ENCODE peak calls at places on chromosomes 13 and 19, in seven cellular contexts. W, U, G, S, B, Z and K are unnamed samples.

GRCh38 chr13:55893541-55893940 is 1247.2 kb upstream of the PRR20A start:
- DNase-seq in W (no peak), U (no peak), G (no peak), S (no peak), B (no peak), Z (no peak), K (peak; percentile 16)

GRCh38 chr19:55255618-55256423 is 3.0 kb downstream of the PPP6R1 start:
- DNase-seq in W (peak; percentile 53), U (peak; percentile 85), G (peak; percentile 95), S (no peak), B (no peak), Z (peak; percentile 33), K (peak; percentile 20)

GRCh38 chr13:74074723-74075122 is 59.5 kb downstream of the KLF12 start:
- DNase-seq in W (peak; percentile 17), U (no peak), G (peak; percentile 34), S (no peak), B (no peak), Z (no peak), K (peak; percentile 6)

GRCh38 chr19:6740589-6741348 is 1.3 kb downstream of the TRIP10 start:
- DNase-seq in W (no peak), U (no peak), G (peak; percentile 55), S (peak; percentile 78), B (peak; percentile 50), Z (peak; percentile 63), K (peak; percentile 40)

GRCh38 chr13:29384466-29384865 is 211.0 kb downstream of the SLC7A1 start:
- DNase-seq in W (no peak), U (no peak), G (no peak), S (peak; percentile 28), B (no peak), Z (no peak), K (no peak)

GRCh38 chr19:51386882-51387520 is 773 bp downstream of the LIM2 start:
- DNase-seq in W (no peak), U (no peak), G (no peak), S (no peak), B (no peak), Z (no peak), K (no peak)

GRCh38 chr19:36876993-36877938 is 26.6 kb downstream of the ZNF345 start:
- DNase-seq in W (no peak), U (no peak), G (no peak), S (no peak), B (no peak), Z (no peak), K (no peak)

GRCh38 chr19:45643927-45644771 is 5.0 kb upstream of the EML2 start:
- DNase-seq in W (no peak), U (no peak), G (no peak), S (no peak), B (no peak), Z (no peak), K (no peak)

GRCh38 chr19:1027020-1027952 is 878 bp downstream of the CNN2 start:
- DNase-seq in W (no peak), U (no peak), G (no peak), S (no peak), B (no peak), Z (no peak), K (peak; percentile 49)

GRCh38 chr13:33785384-33785783 is 32.6 kb upstream of the RFC3 start:
- DNase-seq in W (no peak), U (no peak), G (no peak), S (no peak), B (no peak), Z (no peak), K (no peak)

GRCh38 chr13:76350399-76350798 is 535.8 kb downstream of the KCTD12 start:
- DNase-seq in W (no peak), U (no peak), G (no peak), S (no peak), B (peak; percentile 22), Z (no peak), K (peak; percentile 47)

GRCh38 chr13:44819762-44820161 is 169.5 kb downstream of the NUFIP1 start:
- DNase-seq in W (no peak), U (no peak), G (no peak), S (no peak), B (no peak), Z (no peak), K (no peak)

GRCh38 chr13:112616586-112617381 is 28.8 kb upstream of the TUBGCP3 start:
- DNase-seq in W (peak; percentile 42), U (peak; percentile 33), G (peak; percentile 53), S (no peak), B (peak; percentile 49), Z (peak; percentile 32), K (peak; percentile 62)

GRCh38 chr19:28472843-28473242 is 740.1 kb downstream of the UQCRFS1 start:
- DNase-seq in W (no peak), U (no peak), G (no peak), S (peak; percentile 49), B (no peak), Z (no peak), K (no peak)

GRCh38 chr19:41872775-41873647 is 4.1 kb upstream of the CD79A start:
- DNase-seq in W (peak; percentile 59), U (peak; percentile 90), G (peak; percentile 75), S (peak; percentile 65), B (peak; percentile 86), Z (peak; percentile 79), K (peak; percentile 87)

GRCh38 chr13:74056829-74057564 is 77.2 kb downstream of the KLF12 start:
- DNase-seq in W (no peak), U (no peak), G (no peak), S (peak; percentile 86), B (no peak), Z (no peak), K (no peak)

GRCh38 chr19:50679177-50680125 is 30.2 kb downstream of the C19orf81 start:
- DNase-seq in W (peak; percentile 80), U (peak; percentile 98), G (peak; percentile 88), S (peak; percentile 78), B (peak; percentile 72), Z (peak; percentile 84), K (peak; percentile 64)

DNA sequence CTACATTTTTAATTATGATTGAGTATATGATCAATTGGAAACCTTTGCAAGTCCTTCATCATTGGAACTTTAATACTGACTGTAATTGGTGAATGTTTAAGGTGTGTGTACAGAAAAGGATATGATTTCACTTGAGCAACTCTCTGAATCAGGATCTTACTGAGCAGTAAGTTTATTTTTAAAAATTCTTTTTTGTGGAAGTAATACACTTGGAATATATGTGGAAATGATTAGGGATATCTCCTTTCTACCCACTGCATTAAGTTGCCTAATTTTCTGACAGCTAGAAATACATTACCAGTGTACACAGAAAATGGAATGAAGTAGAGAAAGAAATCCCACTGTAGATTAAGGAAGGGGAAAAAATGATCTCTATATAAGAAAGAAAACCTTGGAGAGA is 865.8 kb downstream of the PCDH9 start:
- DNase-seq in W (no peak), U (no peak), G (no peak), S (no peak), B (no peak), Z (no peak), K (no peak)
- TF ChIP-seq CTCF in W (no peak), U (no peak), G (no peak), S (no peak), B (no peak), Z (no peak), K (no peak)

DNA sequence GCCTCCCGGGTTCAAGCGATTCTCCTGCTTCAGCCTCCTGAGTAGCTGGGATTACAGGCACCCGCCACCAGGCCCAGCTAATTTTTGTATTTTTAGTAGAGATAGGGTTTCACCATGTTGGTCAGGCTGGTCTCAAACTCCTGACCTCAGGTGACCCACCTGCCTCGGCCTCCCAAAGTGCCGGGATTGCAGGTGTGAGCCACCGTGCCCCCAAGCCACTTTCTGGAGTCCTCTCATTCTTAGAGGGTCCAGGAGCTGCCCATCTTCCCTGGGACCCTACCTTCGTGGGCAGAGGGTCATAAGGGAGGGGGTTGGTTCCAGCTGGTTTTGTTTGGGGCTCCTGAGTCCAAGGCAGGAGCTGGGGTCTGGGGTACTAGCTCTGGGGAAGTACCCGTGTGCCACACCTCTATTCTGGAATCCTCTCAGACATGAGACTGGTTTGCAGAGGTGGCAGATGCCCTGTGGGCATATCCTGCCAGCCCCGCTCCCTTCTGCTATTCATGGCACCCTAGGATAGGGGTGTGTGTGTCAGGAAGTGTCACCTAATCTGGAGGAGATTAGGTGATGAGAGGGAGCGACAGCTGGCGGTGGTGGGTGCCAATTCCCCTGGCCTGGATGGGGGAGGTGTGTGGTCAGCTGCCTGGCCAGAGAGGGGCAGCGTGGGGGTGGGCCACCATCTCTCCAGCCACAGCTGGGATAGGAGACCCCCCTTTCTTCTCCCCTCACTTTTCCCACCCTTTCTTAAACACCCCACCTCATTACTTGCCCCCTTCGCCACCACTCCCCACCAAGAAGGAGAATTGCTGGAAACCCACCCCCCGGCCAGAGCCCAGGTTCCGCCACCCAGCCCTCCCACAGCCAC is 2.1 kb downstream of the PRMT1 start:
- DNase-seq in W (no peak), U (no peak), G (peak; percentile 32), S (peak; percentile 52), B (no peak), Z (no peak), K (no peak)
- TF ChIP-seq CTCF in W (no peak), U (no peak), G (no peak), S (no peak), B (no peak), Z (no peak), K (no peak)

GRCh38 chr19:48836089-48837017 is at the start of gene HSD17B14:
- DNase-seq in W (peak; percentile 11), U (no peak), G (peak; percentile 41), S (no peak), B (no peak), Z (peak; percentile 71), K (no peak)

GRCh38 chr19:48833977-48834376 is 2.3 kb downstream of the HSD17B14 start:
- DNase-seq in W (no peak), U (no peak), G (no peak), S (no peak), B (no peak), Z (no peak), K (no peak)

GRCh38 chr19:48837586-48838191 is 1.4 kb upstream of the HSD17B14 start:
- DNase-seq in W (no peak), U (no peak), G (no peak), S (no peak), B (no peak), Z (no peak), K (no peak)

GRCh38 chr19:48837081-48837524 is 812 bp upstream of the HSD17B14 start:
- DNase-seq in W (peak; percentile 85), U (peak; percentile 99), G (peak; percentile 82), S (peak; percentile 89), B (peak; percentile 49), Z (peak; percentile 91), K (no peak)

DNA sequence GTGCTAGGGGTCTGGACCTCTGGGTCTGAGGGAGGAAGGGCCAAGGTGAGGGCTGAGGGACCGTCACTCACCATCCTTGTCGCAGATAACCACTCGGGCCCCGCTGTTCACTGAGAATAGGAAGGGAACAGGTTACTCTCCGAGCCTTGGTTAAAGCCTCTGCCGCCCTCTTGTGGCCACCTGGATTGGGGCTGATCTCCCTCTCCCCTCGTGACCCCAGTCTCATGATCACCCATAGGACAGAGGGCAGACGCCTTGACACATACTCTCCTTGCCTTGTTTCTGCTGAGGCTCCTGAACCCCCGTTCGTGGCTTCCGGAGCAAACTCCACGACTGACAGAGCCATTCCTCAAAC is 580 bp downstream of the HSD17B14 start:
- DNase-seq in W (peak; percentile 70), U (peak; percentile 94), G (peak; percentile 87), S (peak; percentile 95), B (peak; percentile 95), Z (peak; percentile 93), K (peak; percentile 91)
- TF ChIP-seq CTCF in W (peak; percentile 93), U (peak; percentile 98), G (peak; percentile 88), S (peak; percentile 91), B (peak; percentile 88), Z (peak; percentile 81), K (peak; percentile 76)

DNA sequence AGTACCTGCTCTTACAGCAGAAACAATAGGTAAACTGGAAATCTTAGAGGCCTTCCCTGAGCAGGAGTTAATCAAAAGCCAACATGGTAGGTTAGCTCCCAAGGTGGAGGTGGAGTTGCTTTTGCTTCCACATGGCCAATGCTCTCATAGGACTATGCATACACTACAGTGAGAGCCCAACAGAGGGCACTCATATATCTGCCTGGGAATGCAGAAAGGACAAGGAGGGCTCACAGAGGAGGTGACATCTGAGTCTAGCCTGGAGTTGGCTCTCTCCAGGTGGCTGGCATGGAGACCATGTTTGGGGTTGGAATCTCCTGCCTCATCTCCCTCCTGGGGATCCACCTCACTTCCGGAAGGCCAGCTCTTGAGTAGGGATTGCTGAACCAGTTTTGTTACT is 34.6 kb downstream of the ATP8A2 start:
- DNase-seq in W (no peak), U (no peak), G (peak; percentile 4), S (no peak), B (no peak), Z (no peak), K (peak; percentile 13)
- TF ChIP-seq CTCF in W (no peak), U (no peak), G (peak; percentile 31), S (no peak), B (no peak), Z (no peak), K (no peak)